ENCODE peak calls at places on chromosome 4, in four cellular contexts. One of them, this sample, is unnamed.

GRCh38 chr4:101419324-101420135 is 72.2 kb upstream of the PPP3CA start:
- DNase-seq in IMR-90: peak; percentile 41
- DNase-seq in H9: no peak
- DNase-seq in H1: no peak
- DNase-seq in this sample: no peak

GRCh38 chr4:114229721-114230120 is 250.3 kb upstream of the ARSJ start:
- DNase-seq in IMR-90: no peak
- DNase-seq in H9: no peak
- DNase-seq in H1: no peak
- DNase-seq in this sample: no peak

GRCh38 chr4:175971393-175972179 is 94.1 kb upstream of the WDR17 start:
- DNase-seq in IMR-90: no peak
- DNase-seq in H9: no peak
- DNase-seq in H1: no peak
- DNase-seq in this sample: peak; percentile 21

GRCh38 chr4:53168237-53168636 is 197.6 kb downstream of the SCFD2 start:
- DNase-seq in IMR-90: no peak
- DNase-seq in H9: no peak
- DNase-seq in H1: no peak
- DNase-seq in this sample: no peak

GRCh38 chr4:101349346-101350064 is 2.2 kb upstream of the PPP3CA start:
- DNase-seq in IMR-90: no peak
- DNase-seq in H9: no peak
- DNase-seq in H1: no peak
- DNase-seq in this sample: no peak

GRCh38 chr4:119016636-119017035 is 119.0 kb upstream of the MYOZ2 start:
- DNase-seq in IMR-90: peak; percentile 93
- DNase-seq in H9: no peak
- DNase-seq in H1: no peak
- DNase-seq in this sample: no peak

GRCh38 chr4:73721901-73722300 is 18.5 kb upstream of the CXCL8 start:
- DNase-seq in IMR-90: peak; percentile 33
- DNase-seq in H9: no peak
- DNase-seq in H1: no peak
- DNase-seq in this sample: no peak

GRCh38 chr4:148286043-148286442 is 156.2 kb downstream of the NR3C2 start:
- DNase-seq in IMR-90: no peak
- DNase-seq in H9: no peak
- DNase-seq in H1: no peak
- DNase-seq in this sample: no peak

GRCh38 chr4:16159321-16159720 is 67.0 kb downstream of the TAPT1 start:
- DNase-seq in IMR-90: no peak
- DNase-seq in H9: no peak
- DNase-seq in H1: no peak
- DNase-seq in this sample: no peak

GRCh38 chr4:39502034-39502658 is 25.1 kb downstream of the UGDH start:
- DNase-seq in IMR-90: peak; percentile 87
- DNase-seq in H9: no peak
- DNase-seq in H1: no peak
- DNase-seq in this sample: no peak

GRCh38 chr4:76654084-76654483 is 219.1 kb downstream of the SHROOM3 start:
- DNase-seq in IMR-90: no peak
- DNase-seq in H9: no peak
- DNase-seq in H1: no peak
- DNase-seq in this sample: no peak

GRCh38 chr4:88758264-88758663 is 60.6 kb upstream of the NAP1L5 start:
- DNase-seq in IMR-90: peak; percentile 23
- DNase-seq in H9: no peak
- DNase-seq in H1: no peak
- DNase-seq in this sample: peak; percentile 18

GRCh38 chr4:172011196-172011595 is 198.0 kb downstream of the GALNTL6 start:
- DNase-seq in IMR-90: no peak
- DNase-seq in H9: no peak
- DNase-seq in H1: no peak
- DNase-seq in this sample: no peak

GRCh38 chr4:169956441-169956840 is 69.8 kb downstream of the MFAP3L start:
- DNase-seq in IMR-90: no peak
- DNase-seq in H9: no peak
- DNase-seq in H1: no peak
- DNase-seq in this sample: no peak

GRCh38 chr4:105436414-105436813 is 37.4 kb downstream of the PPA2 start:
- DNase-seq in IMR-90: no peak
- DNase-seq in H9: no peak
- DNase-seq in H1: no peak
- DNase-seq in this sample: no peak
- H4K8ac ChIP-seq in IMR-90: no peak overlapping the region
- H4K8ac ChIP-seq in H9: no peak overlapping the region
- H4K8ac ChIP-seq in H1: no peak overlapping the region
- H4K8ac ChIP-seq in this sample: no peak overlapping the region

GRCh38 chr4:110653602-110654253 is 30.9 kb upstream of the PITX2 start:
- DNase-seq in IMR-90: no peak
- DNase-seq in H9: no peak
- DNase-seq in H1: no peak
- DNase-seq in this sample: no peak
- H3K56ac ChIP-seq in IMR-90: no peak overlapping the region
- H3K56ac ChIP-seq in H9: no peak overlapping the region
- H3K56ac ChIP-seq in H1: no peak overlapping the region
- H3K56ac ChIP-seq in this sample: no peak overlapping the region

GRCh38 chr4:168856312-168856711 is 153.7 kb downstream of the CBR4 start:
- DNase-seq in IMR-90: peak; percentile 97
- DNase-seq in H9: no peak
- DNase-seq in H1: no peak
- DNase-seq in this sample: no peak

GRCh38 chr4:168859888-168860694 is 150.0 kb downstream of the CBR4 start:
- DNase-seq in IMR-90: peak; percentile 62
- DNase-seq in H9: no peak
- DNase-seq in H1: no peak
- DNase-seq in this sample: no peak

GRCh38 chr4:168857009-168857408 is 153.0 kb downstream of the CBR4 start:
- DNase-seq in IMR-90: peak; percentile 50
- DNase-seq in H9: no peak
- DNase-seq in H1: no peak
- DNase-seq in this sample: no peak

GRCh38 chr4:168857546-168858314 is 152.3 kb downstream of the CBR4 start:
- DNase-seq in IMR-90: peak; percentile 94
- DNase-seq in H9: no peak
- DNase-seq in H1: no peak
- DNase-seq in this sample: no peak

DNA sequence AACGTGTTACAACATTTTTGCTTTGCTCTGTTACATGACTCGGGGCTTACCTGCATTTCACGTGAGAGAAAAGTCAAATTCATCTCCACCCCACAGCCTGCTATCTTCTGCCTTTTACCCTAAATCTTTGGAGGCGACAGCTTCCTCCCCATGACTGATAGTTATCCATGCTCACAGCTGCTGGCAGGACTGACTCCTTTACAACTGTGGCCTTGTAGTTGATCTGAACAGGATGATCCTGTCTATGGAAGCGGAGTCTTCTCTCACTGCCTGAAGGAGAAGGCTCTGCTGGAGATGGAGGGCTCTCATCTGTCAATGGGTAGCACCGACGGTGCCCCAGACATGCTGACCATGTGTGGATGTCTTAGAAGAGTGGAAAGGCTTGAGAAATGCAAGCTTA is 151.0 kb downstream of the CBR4 start:
- DNase-seq in IMR-90: no peak
- DNase-seq in H9: no peak
- DNase-seq in H1: no peak
- DNase-seq in this sample: no peak
- H3K4me1 ChIP-seq in IMR-90: peaks cover 28% of the 10 kb centered on the region
- H3K4me1 ChIP-seq in H9: no peaks in the 10 kb centered on the region
- H3K4me1 ChIP-seq in H1: no peaks in the 10 kb centered on the region
- H3K4me1 ChIP-seq in this sample: no peaks in the 10 kb centered on the region

GRCh38 chr4:127425202-127425845 is 207.4 kb upstream of the INTU start:
- DNase-seq in IMR-90: no peak
- DNase-seq in H9: no peak
- DNase-seq in H1: no peak
- DNase-seq in this sample: peak; percentile 31

GRCh38 chr4:127421418-127421817 is 211.3 kb upstream of the INTU start:
- DNase-seq in IMR-90: no peak
- DNase-seq in H9: no peak
- DNase-seq in H1: no peak
- DNase-seq in this sample: no peak

GRCh38 chr4:127425911-127426310 is 206.8 kb upstream of the INTU start:
- DNase-seq in IMR-90: no peak
- DNase-seq in H9: no peak
- DNase-seq in H1: no peak
- DNase-seq in this sample: peak; percentile 45
- H4K8ac ChIP-seq in IMR-90: no peak overlapping the region
- H4K8ac ChIP-seq in H9: no peak overlapping the region
- H4K8ac ChIP-seq in H1: no peak overlapping the region
- H4K8ac ChIP-seq in this sample: no peak overlapping the region

DNA sequence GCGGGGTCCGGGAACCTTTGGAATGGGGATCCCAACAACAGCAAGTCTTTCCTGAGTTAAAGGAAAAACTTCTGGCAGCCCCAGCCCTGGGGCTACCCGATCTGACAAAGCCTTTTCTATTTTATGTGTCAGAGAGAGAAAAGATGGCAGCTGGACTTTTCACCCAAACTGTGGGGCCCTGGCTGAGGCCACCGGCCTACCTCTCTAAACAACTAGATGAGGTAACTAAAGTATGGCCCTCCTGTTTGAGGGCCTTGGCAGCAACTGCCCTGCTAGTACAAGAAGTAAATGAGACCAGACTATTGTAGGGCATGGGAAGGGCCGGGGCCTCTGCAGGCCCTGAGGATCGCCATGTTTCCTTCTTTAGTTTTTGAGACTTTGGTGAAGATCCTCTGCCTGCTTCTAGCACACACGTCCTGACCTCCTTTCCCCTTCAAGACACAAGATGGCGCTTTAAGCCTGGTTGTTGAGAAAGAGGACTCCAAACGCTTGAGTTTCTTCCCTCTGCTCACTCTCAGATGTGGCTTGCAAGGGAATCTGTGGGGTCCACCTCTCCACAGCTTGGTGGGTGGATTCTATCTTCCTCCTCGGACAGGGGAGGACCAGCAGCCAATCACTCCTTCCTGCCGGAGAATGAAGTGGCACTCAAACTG is 18.5 kb upstream of the DRD5 start:
- DNase-seq in IMR-90: peak; percentile 55
- DNase-seq in H9: peak; percentile 75
- DNase-seq in H1: peak; percentile 29
- DNase-seq in this sample: peak; percentile 91
- H3K56ac ChIP-seq in IMR-90: no peak overlapping the region
- H3K56ac ChIP-seq in H9: no peak overlapping the region
- H3K56ac ChIP-seq in H1: no peak overlapping the region
- H3K56ac ChIP-seq in this sample: no peak overlapping the region

GRCh38 chr4:6916587-6917444 is 7.2 kb downstream of the TBC1D14 start:
- DNase-seq in IMR-90: no peak
- DNase-seq in H9: no peak
- DNase-seq in H1: no peak
- DNase-seq in this sample: peak; percentile 61

GRCh38 chr4:6913350-6913749 is 3.7 kb downstream of the TBC1D14 start:
- DNase-seq in IMR-90: no peak
- DNase-seq in H9: no peak
- DNase-seq in H1: no peak
- DNase-seq in this sample: no peak

GRCh38 chr4:6914448-6914847 is 4.8 kb downstream of the TBC1D14 start:
- DNase-seq in IMR-90: no peak
- DNase-seq in H9: no peak
- DNase-seq in H1: no peak
- DNase-seq in this sample: no peak

GRCh38 chr4:6916069-6916586 is 6.5 kb downstream of the TBC1D14 start:
- DNase-seq in IMR-90: no peak
- DNase-seq in H9: no peak
- DNase-seq in H1: no peak
- DNase-seq in this sample: no peak

GRCh38 chr4:6915041-6916005 is 5.7 kb downstream of the TBC1D14 start:
- DNase-seq in IMR-90: no peak
- DNase-seq in H9: no peak
- DNase-seq in H1: no peak
- DNase-seq in this sample: no peak
- H3K4me1 ChIP-seq in IMR-90: peaks cover 13% of the 10 kb centered on the region
- H3K4me1 ChIP-seq in H9: peaks cover 5% of the 10 kb centered on the region
- H3K4me1 ChIP-seq in H1: peaks cover 16% of the 10 kb centered on the region
- H3K4me1 ChIP-seq in this sample: no peaks in the 10 kb centered on the region

GRCh38 chr4:61202638-61203495 is 2.7 kb downstream of the ADGRL3 start:
- DNase-seq in IMR-90: no peak
- DNase-seq in H9: peak; percentile 51
- DNase-seq in H1: no peak
- DNase-seq in this sample: peak; percentile 86
- H4K8ac ChIP-seq in IMR-90: no peak overlapping the region
- H4K8ac ChIP-seq in H9: no peak overlapping the region
- H4K8ac ChIP-seq in H1: no peak overlapping the region
- H4K8ac ChIP-seq in this sample: no peak overlapping the region

GRCh38 chr4:12778191-12778590 is 705.9 kb downstream of the RAB28 start:
- DNase-seq in IMR-90: no peak
- DNase-seq in H9: no peak
- DNase-seq in H1: no peak
- DNase-seq in this sample: no peak
- H3K56ac ChIP-seq in IMR-90: no peak overlapping the region
- H3K56ac ChIP-seq in H9: no peak overlapping the region
- H3K56ac ChIP-seq in H1: no peak overlapping the region
- H3K56ac ChIP-seq in this sample: no peak overlapping the region

GRCh38 chr4:15010038-15010585 is 7.8 kb downstream of the CPEB2 start:
- DNase-seq in IMR-90: no peak
- DNase-seq in H9: no peak
- DNase-seq in H1: no peak
- DNase-seq in this sample: no peak
- H3K4me1 ChIP-seq in IMR-90: peaks cover 2% of the 10 kb centered on the region
- H3K4me1 ChIP-seq in H9: peaks cover 6% of the 10 kb centered on the region
- H3K4me1 ChIP-seq in H1: no peaks in the 10 kb centered on the region
- H3K4me1 ChIP-seq in this sample: peaks cover 2% of the 10 kb centered on the region

GRCh38 chr4:188934320-188934975 is 795.2 kb downstream of the TRIML1 start:
- DNase-seq in IMR-90: peak; percentile 81
- DNase-seq in H9: no peak
- DNase-seq in H1: no peak
- DNase-seq in this sample: no peak
- H4K8ac ChIP-seq in IMR-90: no peak overlapping the region
- H4K8ac ChIP-seq in H9: no peak overlapping the region
- H4K8ac ChIP-seq in H1: no peak overlapping the region
- H4K8ac ChIP-seq in this sample: no peak overlapping the region

This sample was measured in mesendoderm.